ENCODE peak calls at places on chromosomes 6 and 20, in eight cellular contexts. Q is stomach; Y is prostate gland; D is SK-N-SH; V is CD8-positive, alpha-beta memory T cell; H is left ventricle myocardium inferior; L is GM23248; C is IMR-90. B is an unnamed sample. For H3K36me3, the result is how much of the 10 kb centered on the place peaks cover.

GRCh38 chr20:14383326-14383725 is 45.9 kb upstream of the FLRT3 start:
- DNase-seq in Q (no peak), Y (no peak), D (no peak), V (no peak), H (no peak), L (no peak), C (no peak), B (no peak)

GRCh38 chr6:170186006-170186908 is 104.6 kb downstream of the DLL1 start:
- DNase-seq in Q (no peak), Y (peak), D (no peak), V (no peak), H (no peak), L (no peak), C (no peak), B (no peak)

GRCh38 chr20:44010162-44010704 is 95.6 kb downstream of the TOX2 start:
- DNase-seq in Q (no peak), Y (no peak), D (peak), V (peak), H (no peak), L (no peak), C (no peak), B (no peak)

GRCh38 chr6:152355166-152355565 is 282.0 kb downstream of the SYNE1 start:
- DNase-seq in Q (no peak), Y (no peak), D (no peak), V (no peak), H (no peak), L (no peak), C (no peak), B (no peak)

GRCh38 chr6:17584241-17584803 is 15.8 kb upstream of the FAM8A1 start:
- DNase-seq in Q (no peak), Y (peak), D (peak), V (peak), H (no peak), L (peak), C (peak), B (peak)

GRCh38 chr20:50385733-50386640 is 124.2 kb upstream of the PTPN1 start:
- DNase-seq in Q (no peak), Y (no peak), D (no peak), V (peak), H (no peak), L (no peak), C (peak), B (no peak)

GRCh38 chr6:126252154-126252553 is 87.8 kb upstream of the CENPW start:
- DNase-seq in Q (no peak), Y (no peak), D (no peak), V (no peak), H (no peak), L (no peak), C (no peak), B (no peak)

GRCh38 chr6:2531426-2532208 is 219.1 kb downstream of the MYLK4 start:
- DNase-seq in Q (no peak), Y (no peak), D (no peak), V (no peak), H (no peak), L (peak), C (peak), B (no peak)

GRCh38 chr6:150079604-150080003 is 10.7 kb upstream of the ULBP3 start:
- DNase-seq in Q (no peak), Y (no peak), D (no peak), V (peak), H (no peak), L (no peak), C (no peak), B (no peak)

GRCh38 chr6:106924699-106925523 is 49.6 kb downstream of the CD24 start:
- DNase-seq in Q (peak), Y (no peak), D (no peak), V (no peak), H (no peak), L (no peak), C (no peak), B (no peak)

GRCh38 chr6:16228709-16229665 is 9.4 kb upstream of the GMPR start:
- DNase-seq in Q (peak), Y (no peak), D (no peak), V (no peak), H (no peak), L (peak), C (no peak), B (no peak)

GRCh38 chr20:7856756-7857155 is 83.5 kb downstream of the HAO1 start:
- DNase-seq in Q (no peak), Y (no peak), D (no peak), V (no peak), H (no peak), L (peak), C (peak), B (no peak)

GRCh38 chr20:55213653-55214052 is 738.3 kb downstream of the DOK5 start:
- DNase-seq in Q (no peak), Y (no peak), D (no peak), V (no peak), H (no peak), L (no peak), C (no peak), B (no peak)

GRCh38 chr6:40552926-40553325 is 34.2 kb downstream of the LRFN2 start:
- DNase-seq in Q (no peak), Y (no peak), D (no peak), V (no peak), H (no peak), L (no peak), C (no peak), B (no peak)

GRCh38 chr6:99026135-99026534 is 78.4 kb upstream of the FBXL4 start:
- DNase-seq in Q (no peak), Y (no peak), D (no peak), V (no peak), H (no peak), L (no peak), C (no peak), B (peak)

GRCh38 chr20:56628015-56628872 is 862 bp upstream of the TFAP2C start:
- DNase-seq in Q (no peak), Y (no peak), D (peak), V (no peak), H (no peak), L (peak), C (no peak), B (no peak)

GRCh38 chr6:109770047-109770446 is 79.0 kb downstream of the FIG4 start:
- DNase-seq in Q (no peak), Y (no peak), D (no peak), V (no peak), H (no peak), L (no peak), C (no peak), B (no peak)
- H3K27ac ChIP-seq in Q (no peak), Y (no peak), D (no peak), V (no peak), H (no peak), L (no peak), C (no peak), B (no peak)

DNA sequence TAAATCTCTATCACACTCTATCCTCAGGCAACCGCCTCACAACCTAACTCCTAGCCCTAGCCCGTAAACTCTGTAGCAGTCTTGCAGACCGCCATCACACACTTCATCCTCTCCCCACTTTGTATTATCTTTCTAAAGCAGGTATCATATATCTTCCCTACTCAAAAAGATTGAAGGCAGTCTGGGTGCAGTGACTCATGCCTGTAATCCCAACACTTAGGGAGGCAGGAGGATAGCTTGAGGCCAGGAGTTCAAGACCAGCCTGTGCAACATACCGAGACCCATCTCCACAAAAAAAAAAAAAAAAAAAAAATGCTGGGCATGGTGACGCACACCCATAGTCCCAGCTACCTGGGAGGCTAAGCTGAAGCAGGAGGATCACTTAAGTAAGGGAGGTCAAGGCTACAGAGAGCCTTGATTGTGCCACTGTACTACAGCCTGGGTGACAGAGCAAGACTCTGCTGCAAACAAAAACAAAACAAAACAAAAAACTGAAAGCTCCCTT is 22.9 kb downstream of the RANBP9 start:
- DNase-seq in Q (no peak), Y (no peak), D (no peak), V (no peak), H (no peak), L (no peak), C (no peak), B (no peak)
- H3K36me3 ChIP-seq in Q (under half), Y (under half), D (under half), V (under half), H (under half), L (under half), C (under half), B (under half)

DNA sequence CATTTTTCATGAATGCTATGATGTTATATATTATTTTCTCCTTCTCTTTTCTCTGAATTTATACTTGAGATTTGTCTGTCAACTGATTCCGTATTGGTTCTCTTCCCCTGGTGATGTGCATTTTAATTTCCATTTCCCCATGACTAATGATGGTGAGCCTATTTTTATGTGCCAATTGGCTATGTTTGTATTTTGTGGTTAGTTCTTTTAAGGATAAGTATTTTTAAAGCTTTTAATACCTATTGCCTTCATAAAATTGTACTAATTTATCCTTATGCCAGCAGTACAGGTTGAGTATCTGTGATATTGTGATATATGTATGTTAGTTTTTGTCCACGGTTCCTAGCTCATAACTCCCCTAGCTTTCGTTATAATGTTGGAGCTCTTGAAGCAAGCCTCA is 2.8 kb downstream of the POLH start:
- DNase-seq in Q (no peak), Y (no peak), D (no peak), V (no peak), H (no peak), L (peak), C (peak), B (no peak)
- H3K4me3 ChIP-seq in Q (no peak), Y (no peak), D (no peak), V (no peak), H (no peak), L (peak), C (no peak), B (peak)

GRCh38 chr20:11204926-11205768 is 531.3 kb upstream of the JAG1 start:
- DNase-seq in Q (peak), Y (peak), D (peak), V (no peak), H (peak), L (peak), C (peak), B (peak)
- H3K27ac ChIP-seq in Q (peak), Y (no peak), D (peak), V (no peak), H (peak), L (no peak), C (no peak), B (no peak)

B was measured in CD4-positive, CD25-positive, alpha-beta regulatory T cell.